ENCODE peak calls at places on chromosomes 7 and 10, in seven cellular contexts. One of them, this sample, is unnamed.

GRCh38 chr10:120424198-120424464 is 32.9 kb upstream of the PLPP4 start:
- ATAC-seq in left lung: no peak
- ATAC-seq in Panc1: no peak
- ATAC-seq in A549: no peak
- ATAC-seq in RWPE2: no peak
- ATAC-seq in heart right ventricle: no peak
- ATAC-seq in upper lobe of right lung: no peak
- ATAC-seq in this sample: no peak

GRCh38 chr7:87091487-87092066 is 32.1 kb upstream of the ELAPOR2 start:
- ATAC-seq in A549: no peak
- ATAC-seq in heart right ventricle: no peak
- ATAC-seq in RWPE2: no peak
- ATAC-seq in upper lobe of right lung: no peak
- ATAC-seq in left lung: no peak
- ATAC-seq in Panc1: no peak
- ATAC-seq in this sample: no peak

GRCh38 chr7:16688249-16688648 is 42.3 kb downstream of the BZW2 start:
- ATAC-seq in RWPE2: peak; percentile 89
- ATAC-seq in left lung: no peak
- ATAC-seq in upper lobe of right lung: no peak
- ATAC-seq in Panc1: peak; percentile 30
- ATAC-seq in heart right ventricle: no peak
- ATAC-seq in A549: peak; percentile 76
- ATAC-seq in this sample: no peak

GRCh38 chr10:122847782-122848604 is 2.3 kb upstream of the CUZD1 start:
- ATAC-seq in upper lobe of right lung: peak; percentile 16
- ATAC-seq in left lung: no peak
- ATAC-seq in heart right ventricle: no peak
- ATAC-seq in RWPE2: no peak
- ATAC-seq in A549: no peak
- ATAC-seq in Panc1: no peak
- ATAC-seq in this sample: no peak

GRCh38 chr10:103758294-103758681 is 97.1 kb downstream of the SH3PXD2A start:
- ATAC-seq in upper lobe of right lung: no peak
- ATAC-seq in heart right ventricle: no peak
- ATAC-seq in A549: peak; percentile 81
- ATAC-seq in RWPE2: peak; percentile 63
- ATAC-seq in left lung: no peak
- ATAC-seq in Panc1: peak; percentile 81
- ATAC-seq in this sample: no peak

GRCh38 chr7:159009951-159010350 is 134.7 kb downstream of the VIPR2 start:
- ATAC-seq in left lung: no peak
- ATAC-seq in upper lobe of right lung: no peak
- ATAC-seq in RWPE2: no peak
- ATAC-seq in Panc1: no peak
- ATAC-seq in A549: no peak
- ATAC-seq in heart right ventricle: no peak
- ATAC-seq in this sample: no peak

GRCh38 chr7:24752073-24752800 is 5.0 kb downstream of the GSDME start:
- ATAC-seq in left lung: no peak
- ATAC-seq in upper lobe of right lung: no peak
- ATAC-seq in A549: no peak
- ATAC-seq in RWPE2: no peak
- ATAC-seq in heart right ventricle: no peak
- ATAC-seq in Panc1: no peak
- ATAC-seq in this sample: no peak

GRCh38 chr10:33038672-33039071 is 80.6 kb upstream of the ITGB1 start:
- ATAC-seq in upper lobe of right lung: peak; percentile 28
- ATAC-seq in Panc1: no peak
- ATAC-seq in A549: no peak
- ATAC-seq in left lung: peak; percentile 80
- ATAC-seq in RWPE2: no peak
- ATAC-seq in heart right ventricle: no peak
- ATAC-seq in this sample: no peak

GRCh38 chr7:141071260-141071854 is 2.5 kb upstream of the TMEM178B start:
- ATAC-seq in heart right ventricle: peak; percentile 2
- ATAC-seq in left lung: no peak
- ATAC-seq in A549: no peak
- ATAC-seq in RWPE2: no peak
- ATAC-seq in Panc1: no peak
- ATAC-seq in upper lobe of right lung: no peak
- ATAC-seq in this sample: no peak

GRCh38 chr10:63698815-63699205 is 177.6 kb downstream of the REEP3 start:
- ATAC-seq in upper lobe of right lung: no peak
- ATAC-seq in RWPE2: no peak
- ATAC-seq in Panc1: no peak
- ATAC-seq in left lung: peak; percentile 15
- ATAC-seq in heart right ventricle: peak; percentile 34
- ATAC-seq in A549: peak; percentile 62
- ATAC-seq in this sample: peak; percentile 27

GRCh38 chr10:95176101-95176500 is 17.9 kb upstream of the ACSM6 start:
- ATAC-seq in Panc1: peak; percentile 78
- ATAC-seq in A549: peak; percentile 71
- ATAC-seq in heart right ventricle: no peak
- ATAC-seq in left lung: no peak
- ATAC-seq in upper lobe of right lung: no peak
- ATAC-seq in RWPE2: no peak
- ATAC-seq in this sample: no peak

GRCh38 chr10:95177429-95177828 is 16.6 kb upstream of the ACSM6 start:
- ATAC-seq in Panc1: no peak
- ATAC-seq in heart right ventricle: no peak
- ATAC-seq in A549: no peak
- ATAC-seq in upper lobe of right lung: no peak
- ATAC-seq in left lung: no peak
- ATAC-seq in RWPE2: no peak
- ATAC-seq in this sample: no peak

GRCh38 chr10:95181731-95182130 is 12.3 kb upstream of the ACSM6 start:
- ATAC-seq in A549: no peak
- ATAC-seq in Panc1: no peak
- ATAC-seq in RWPE2: no peak
- ATAC-seq in left lung: peak; percentile 31
- ATAC-seq in heart right ventricle: no peak
- ATAC-seq in upper lobe of right lung: no peak
- ATAC-seq in this sample: no peak

GRCh38 chr10:95178797-95179196 is 15.2 kb upstream of the ACSM6 start:
- ATAC-seq in Panc1: no peak
- ATAC-seq in left lung: no peak
- ATAC-seq in upper lobe of right lung: no peak
- ATAC-seq in heart right ventricle: no peak
- ATAC-seq in A549: no peak
- ATAC-seq in RWPE2: no peak
- ATAC-seq in this sample: no peak

GRCh38 chr10:95178266-95178665 is 15.8 kb upstream of the ACSM6 start:
- ATAC-seq in left lung: peak; percentile 49
- ATAC-seq in A549: no peak
- ATAC-seq in Panc1: no peak
- ATAC-seq in heart right ventricle: no peak
- ATAC-seq in upper lobe of right lung: no peak
- ATAC-seq in RWPE2: no peak
- ATAC-seq in this sample: no peak
- TF ChIP-seq CTCF in left lung: no peak
- TF ChIP-seq CTCF in A549: no peak
- TF ChIP-seq CTCF in Panc1: no peak
- TF ChIP-seq CTCF in heart right ventricle: no peak
- TF ChIP-seq CTCF in upper lobe of right lung: no peak
- TF ChIP-seq CTCF in RWPE2: no peak
- TF ChIP-seq CTCF in this sample: no peak

GRCh38 chr10:17802966-17803365 is 6.2 kb upstream of the MRC1 start:
- ATAC-seq in A549: no peak
- ATAC-seq in upper lobe of right lung: peak; percentile 52
- ATAC-seq in Panc1: no peak
- ATAC-seq in left lung: no peak
- ATAC-seq in heart right ventricle: no peak
- ATAC-seq in RWPE2: no peak
- ATAC-seq in this sample: no peak

GRCh38 chr10:17805440-17805839 is 3.7 kb upstream of the MRC1 start:
- ATAC-seq in left lung: peak; percentile 21
- ATAC-seq in A549: no peak
- ATAC-seq in upper lobe of right lung: peak; percentile 68
- ATAC-seq in RWPE2: no peak
- ATAC-seq in Panc1: no peak
- ATAC-seq in heart right ventricle: no peak
- ATAC-seq in this sample: no peak

GRCh38 chr10:17802350-17802749 is 6.8 kb upstream of the MRC1 start:
- ATAC-seq in upper lobe of right lung: no peak
- ATAC-seq in A549: no peak
- ATAC-seq in RWPE2: no peak
- ATAC-seq in heart right ventricle: no peak
- ATAC-seq in left lung: no peak
- ATAC-seq in Panc1: no peak
- ATAC-seq in this sample: no peak

GRCh38 chr10:17805921-17806577 is 3.1 kb upstream of the MRC1 start:
- ATAC-seq in heart right ventricle: no peak
- ATAC-seq in left lung: peak; percentile 51
- ATAC-seq in Panc1: peak; percentile 72
- ATAC-seq in upper lobe of right lung: peak; percentile 49
- ATAC-seq in RWPE2: no peak
- ATAC-seq in A549: peak; percentile 89
- ATAC-seq in this sample: no peak

DNA sequence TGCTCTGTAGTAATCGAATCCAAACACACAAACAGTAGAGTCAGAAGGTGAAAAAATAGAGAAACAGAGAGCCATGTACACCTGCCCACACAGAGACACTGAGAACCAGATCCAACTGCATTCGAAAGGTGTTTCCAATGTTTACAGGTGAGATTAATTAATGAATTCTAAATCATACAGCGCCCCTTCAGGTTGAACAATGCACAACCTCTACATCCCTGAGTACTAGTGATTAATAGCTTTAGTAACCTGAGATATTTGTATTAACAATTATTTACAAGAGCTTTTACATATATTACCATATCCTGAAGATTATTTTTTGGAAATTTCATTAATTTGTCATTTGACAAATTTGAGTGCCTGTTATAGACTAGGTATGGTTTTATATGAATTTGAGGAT is 7.6 kb upstream of the MRC1 start:
- ATAC-seq in heart right ventricle: no peak
- ATAC-seq in A549: no peak
- ATAC-seq in left lung: no peak
- ATAC-seq in RWPE2: no peak
- ATAC-seq in upper lobe of right lung: no peak
- ATAC-seq in Panc1: no peak
- ATAC-seq in this sample: no peak
- TF ChIP-seq CTCF in heart right ventricle: no peak
- TF ChIP-seq CTCF in A549: peak; percentile 16
- TF ChIP-seq CTCF in left lung: no peak
- TF ChIP-seq CTCF in RWPE2: no peak
- TF ChIP-seq CTCF in upper lobe of right lung: peak; percentile 10
- TF ChIP-seq CTCF in Panc1: no peak
- TF ChIP-seq CTCF in this sample: no peak

DNA sequence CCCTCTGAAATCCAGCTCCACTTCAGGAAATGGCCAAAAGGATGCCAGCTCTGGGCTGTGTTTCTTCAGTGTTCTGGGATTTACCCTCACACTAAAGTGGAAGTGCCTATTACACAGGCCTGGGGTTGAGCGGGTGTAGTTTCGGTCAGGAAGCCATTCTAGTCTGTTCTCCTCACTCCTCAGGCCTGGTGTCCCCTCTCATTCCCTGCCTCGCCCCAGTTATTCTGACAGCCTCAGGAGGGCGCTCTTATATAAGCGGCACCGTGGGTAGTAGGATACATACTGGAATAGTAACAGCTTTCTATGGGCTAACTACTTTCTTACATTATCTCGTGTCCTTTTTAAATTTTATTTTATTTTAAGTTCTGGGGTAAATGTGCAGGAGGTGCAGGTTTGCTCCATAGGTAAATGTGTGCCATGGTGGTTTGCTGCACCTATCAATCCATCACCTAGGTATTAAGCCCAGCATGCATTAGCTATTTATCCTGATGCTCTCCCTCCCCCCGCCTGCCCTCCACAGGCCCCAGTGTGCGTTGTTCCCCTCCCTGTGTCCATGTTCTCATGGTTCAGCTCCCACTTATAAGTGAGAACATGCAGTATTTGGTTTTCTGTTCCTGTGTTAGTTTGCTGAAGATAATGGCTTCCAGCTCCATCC is 12.2 kb upstream of the LGI1 start:
- ATAC-seq in Panc1: peak; percentile 69
- ATAC-seq in RWPE2: no peak
- ATAC-seq in A549: peak; percentile 88
- ATAC-seq in upper lobe of right lung: peak; percentile 59
- ATAC-seq in heart right ventricle: peak; percentile 61
- ATAC-seq in left lung: peak; percentile 67
- ATAC-seq in this sample: no peak
- TF ChIP-seq CTCF in Panc1: peak; percentile 87
- TF ChIP-seq CTCF in RWPE2: no peak
- TF ChIP-seq CTCF in A549: peak; percentile 38
- TF ChIP-seq CTCF in upper lobe of right lung: no peak
- TF ChIP-seq CTCF in heart right ventricle: peak; percentile 54
- TF ChIP-seq CTCF in left lung: no peak
- TF ChIP-seq CTCF in this sample: no peak

DNA sequence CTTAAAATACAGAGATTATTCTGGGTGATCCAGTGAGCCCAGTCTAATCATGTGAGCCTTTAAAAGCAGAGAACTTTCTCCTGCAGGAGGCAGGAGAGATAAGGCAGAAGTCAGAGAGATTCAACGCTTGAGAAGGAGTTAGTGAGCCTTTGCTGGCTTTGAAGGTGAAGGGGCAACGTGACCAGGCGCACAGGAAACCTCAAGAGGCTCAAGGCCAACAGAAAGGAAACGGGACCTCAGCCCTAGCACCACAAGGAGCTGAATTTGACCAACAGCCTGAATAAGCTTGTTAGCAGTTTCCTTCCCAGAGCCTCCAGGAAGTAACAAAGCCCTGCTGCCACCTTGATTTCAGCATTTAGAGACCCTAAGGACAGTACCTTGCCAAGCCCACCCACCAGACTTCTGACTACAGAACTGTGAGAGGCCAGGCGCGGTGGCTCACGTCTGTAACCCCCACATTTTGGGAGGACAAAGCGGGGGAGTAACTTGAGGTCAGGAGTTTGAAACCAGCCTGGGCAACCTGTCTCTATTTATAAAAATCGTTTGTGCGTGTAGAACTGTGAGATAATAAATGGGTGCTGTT is 87.3 kb upstream of the KAT6B start:
- ATAC-seq in upper lobe of right lung: peak; percentile 81
- ATAC-seq in left lung: peak; percentile 55
- ATAC-seq in A549: peak; percentile 56
- ATAC-seq in heart right ventricle: peak; percentile 34
- ATAC-seq in RWPE2: no peak
- ATAC-seq in Panc1: no peak
- ATAC-seq in this sample: no peak
- TF ChIP-seq CTCF in upper lobe of right lung: peak; percentile 19
- TF ChIP-seq CTCF in left lung: no peak
- TF ChIP-seq CTCF in A549: no peak
- TF ChIP-seq CTCF in heart right ventricle: peak; percentile 34
- TF ChIP-seq CTCF in RWPE2: no peak
- TF ChIP-seq CTCF in Panc1: no peak
- TF ChIP-seq CTCF in this sample: no peak

DNA sequence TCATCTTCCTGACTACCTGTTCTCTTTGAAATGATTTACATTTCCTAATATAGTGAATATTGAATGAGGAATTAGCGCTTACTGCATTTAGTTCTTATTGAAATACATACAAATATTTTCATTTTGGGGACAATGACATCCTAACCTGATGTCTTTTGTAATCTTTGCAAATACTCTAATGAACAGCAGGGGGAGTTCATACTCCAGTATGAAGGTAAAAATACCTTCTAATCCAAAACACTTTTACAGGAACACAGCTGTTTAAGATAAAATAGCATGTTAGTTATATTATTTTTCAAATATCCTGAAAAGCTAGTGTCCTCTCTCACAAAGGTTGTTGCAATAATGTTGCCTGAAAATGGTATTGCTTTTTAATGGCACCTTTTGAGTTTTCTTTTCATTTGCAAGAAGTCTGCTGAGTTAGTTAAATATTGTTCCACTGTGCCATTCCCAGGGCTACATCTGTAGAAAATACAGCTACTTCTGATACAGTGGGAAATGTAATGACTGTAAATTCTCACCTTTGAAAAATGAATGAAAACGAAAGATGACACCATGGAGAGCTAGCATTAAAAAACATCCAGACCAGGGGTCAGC is 400.0 kb downstream of the PHF14 start:
- ATAC-seq in A549: peak; percentile 62
- ATAC-seq in left lung: no peak
- ATAC-seq in upper lobe of right lung: no peak
- ATAC-seq in heart right ventricle: no peak
- ATAC-seq in RWPE2: no peak
- ATAC-seq in Panc1: no peak
- ATAC-seq in this sample: no peak
- TF ChIP-seq CTCF in A549: peak; percentile 71
- TF ChIP-seq CTCF in left lung: no peak
- TF ChIP-seq CTCF in upper lobe of right lung: peak; percentile 41
- TF ChIP-seq CTCF in heart right ventricle: peak; percentile 26
- TF ChIP-seq CTCF in RWPE2: peak; percentile 73
- TF ChIP-seq CTCF in Panc1: peak; percentile 76
- TF ChIP-seq CTCF in this sample: no peak

This sample was measured in gastroesophageal sphincter.